ENCODE peak calls at places on chromosome 7, in seven cellular contexts. V, F, Q, U, C, R and X are unnamed samples. For H4K20me1, the result is how much of the 10 kb centered on the place peaks cover.

GRCh38 chr7:137694405-137694804 is 152.4 kb downstream of the DGKI start:
- DNase-seq in V (no peak), U (no peak), C (peak), R (no peak), F (no peak), Q (no peak), X (peak)

GRCh38 chr7:155870334-155871180 is 58.3 kb upstream of the SHH start:
- DNase-seq in R (no peak), V (no peak), Q (no peak), C (no peak), U (no peak), F (no peak), X (no peak)

GRCh38 chr7:135943266-135943889 is 33.8 kb downstream of the MTPN start:
- DNase-seq in C (no peak), U (no peak), R (no peak), V (no peak), Q (no peak), F (peak), X (no peak)

GRCh38 chr7:41247128-41247865 is 455.6 kb downstream of the INHBA start:
- DNase-seq in V (peak), F (no peak), R (no peak), Q (no peak), U (no peak), C (no peak), X (peak)

GRCh38 chr7:70696139-70696782 is 435.7 kb upstream of the GALNT17 start:
- DNase-seq in F (no peak), C (no peak), V (no peak), U (peak), R (no peak), Q (no peak), X (peak)

GRCh38 chr7:140623995-140624902 is 16.4 kb downstream of the DENND2A start:
- DNase-seq in C (no peak), V (no peak), Q (no peak), R (no peak), U (no peak), F (no peak), X (peak)

GRCh38 chr7:75621124-75621523 is 117.6 kb downstream of the HIP1 start:
- DNase-seq in U (no peak), R (no peak), V (no peak), F (no peak), C (peak), Q (no peak), X (no peak)

GRCh38 chr7:101402081-101402779 is 39.6 kb downstream of the COL26A1 start:
- DNase-seq in F (no peak), V (no peak), R (no peak), C (no peak), Q (peak), U (peak), X (peak)

GRCh38 chr7:26930845-26931244 is 66.5 kb upstream of the SKAP2 start:
- DNase-seq in C (no peak), R (no peak), U (no peak), Q (no peak), F (no peak), V (no peak), X (no peak)

GRCh38 chr7:17009007-17009719 is 127.4 kb upstream of the AGR3 start:
- DNase-seq in V (peak), F (peak), U (no peak), R (peak), C (no peak), Q (no peak), X (peak)

GRCh38 chr7:111132833-111133232 is 41.9 kb downstream of the LRRN3 start:
- DNase-seq in C (no peak), V (peak), U (no peak), F (no peak), Q (no peak), R (no peak), X (peak)

GRCh38 chr7:114944742-114945625 is 23.1 kb downstream of the MDFIC start:
- DNase-seq in C (no peak), Q (no peak), R (no peak), U (no peak), V (no peak), F (no peak), X (peak)

GRCh38 chr7:39386718-39387117 is 179.5 kb upstream of the YAE1 start:
- DNase-seq in V (no peak), R (no peak), F (peak), Q (no peak), C (no peak), U (no peak), X (no peak)

GRCh38 chr7:50068850-50069551 is 24.0 kb downstream of the ZPBP start:
- DNase-seq in V (peak), R (no peak), U (no peak), C (peak), Q (no peak), F (no peak), X (no peak)

GRCh38 chr7:29386196-29386765 is 177.4 kb upstream of the PRR15 start:
- DNase-seq in V (no peak), Q (no peak), C (no peak), U (no peak), F (no peak), R (no peak), X (no peak)

GRCh38 chr7:18308938-18309337 is 186.6 kb upstream of the HDAC9 start:
- DNase-seq in F (no peak), V (no peak), R (no peak), Q (no peak), C (no peak), U (no peak), X (no peak)

GRCh38 chr7:154950992-154951391 is 51.9 kb downstream of the PAXIP1 start:
- DNase-seq in V (no peak), C (no peak), F (no peak), Q (no peak), R (peak), U (no peak), X (no peak)

GRCh38 chr7:23696916-23697441 is 13.0 kb upstream of the STK31 start:
- DNase-seq in U (peak), Q (peak), C (no peak), R (peak), F (peak), V (peak), X (peak)

GRCh38 chr7:158771-159170 is 33.6 kb upstream of the FAM20C start:
- DNase-seq in Q (no peak), V (no peak), F (no peak), U (no peak), C (no peak), R (no peak), X (no peak)

GRCh38 chr7:28739826-28740225 is 218.3 kb downstream of the TRIL start:
- DNase-seq in C (no peak), U (no peak), Q (no peak), F (no peak), R (no peak), V (no peak), X (no peak)

GRCh38 chr7:90092467-90092866 is 61.8 kb upstream of the STEAP1 start:
- DNase-seq in C (no peak), R (no peak), V (no peak), U (no peak), Q (no peak), F (no peak), X (no peak)

GRCh38 chr7:69436944-69437343 is 161.3 kb upstream of the AUTS2 start:
- DNase-seq in F (no peak), V (no peak), C (no peak), U (no peak), R (no peak), Q (no peak), X (no peak)

GRCh38 chr7:36366005-36366583 is 23.6 kb upstream of the ANLN start:
- DNase-seq in V (no peak), C (no peak), F (no peak), U (no peak), Q (no peak), R (no peak), X (no peak)

GRCh38 chr7:16609842-16610450 is 35.6 kb downstream of the ANKMY2 start:
- DNase-seq in U (no peak), V (no peak), C (no peak), R (peak), F (no peak), Q (no peak), X (no peak)

GRCh38 chr7:36896418-36896817 is 172.1 kb upstream of the AOAH start:
- DNase-seq in V (no peak), R (no peak), F (no peak), U (no peak), C (no peak), Q (no peak), X (no peak)

GRCh38 chr7:158740013-158740656 is 35.5 kb upstream of the NCAPG2 start:
- DNase-seq in C (no peak), V (no peak), R (no peak), U (no peak), F (peak), Q (no peak), X (peak)

GRCh38 chr7:25389489-25390106 is 161.3 kb upstream of the NPVF start:
- DNase-seq in U (peak), C (peak), F (peak), Q (no peak), R (peak), V (peak), X (peak)

GRCh38 chr7:76354516-76354915 is 4.3 kb downstream of the YWHAG start:
- DNase-seq in F (peak), C (no peak), V (no peak), U (no peak), Q (no peak), R (no peak), X (no peak)

GRCh38 chr7:128757203-128757602 is 18.0 kb downstream of the CALU start:
- DNase-seq in R (no peak), U (no peak), C (no peak), F (no peak), Q (no peak), V (no peak), X (no peak)

GRCh38 chr7:113404245-113404644 is 285.9 kb upstream of the SMIM30 start:
- DNase-seq in F (peak), U (peak), R (peak), C (no peak), Q (peak), V (peak), X (no peak)

GRCh38 chr7:29457565-29457971 is 106.1 kb upstream of the PRR15 start:
- DNase-seq in C (no peak), V (no peak), Q (no peak), R (no peak), U (no peak), F (no peak), X (no peak)

GRCh38 chr7:140542226-140542625 is 62.9 kb upstream of the MKRN1 start:
- DNase-seq in F (no peak), U (no peak), C (no peak), R (no peak), V (no peak), Q (no peak), X (peak)

DNA sequence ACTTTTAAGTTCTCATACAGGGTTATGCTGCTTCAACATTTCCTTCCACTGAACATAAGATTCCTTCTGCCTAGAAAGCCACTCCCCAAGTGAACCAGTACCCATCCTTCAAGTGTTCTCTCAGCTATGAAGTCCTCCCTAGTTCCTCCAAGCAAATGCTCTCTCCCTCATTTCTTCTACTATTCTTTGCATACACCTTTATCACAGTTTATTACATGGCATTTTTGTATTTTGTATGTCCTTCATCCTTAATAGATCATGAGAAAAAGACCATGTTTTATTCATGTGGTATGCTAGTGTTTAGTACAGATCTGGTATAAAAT is 1.9 kb downstream of the SYPL1 start:
- DNase-seq in Q (no peak), R (no peak), V (no peak), F (peak), C (no peak), U (no peak), X (no peak)
- H4K20me1 ChIP-seq in Q (under half), R (under half), V (under half), F (under half), C (under half), U (half or more), X (under half)

GRCh38 chr7:44490351-44491200 is at the start of gene NUDCD3:
- DNase-seq in R (peak), F (peak), C (peak), V (peak), Q (peak), U (peak), X (peak)
- TF ChIP-seq RAD21 in R (peak), F (no peak), C (no peak), V (no peak), Q (no peak), U (no peak), X (no peak)

DNA sequence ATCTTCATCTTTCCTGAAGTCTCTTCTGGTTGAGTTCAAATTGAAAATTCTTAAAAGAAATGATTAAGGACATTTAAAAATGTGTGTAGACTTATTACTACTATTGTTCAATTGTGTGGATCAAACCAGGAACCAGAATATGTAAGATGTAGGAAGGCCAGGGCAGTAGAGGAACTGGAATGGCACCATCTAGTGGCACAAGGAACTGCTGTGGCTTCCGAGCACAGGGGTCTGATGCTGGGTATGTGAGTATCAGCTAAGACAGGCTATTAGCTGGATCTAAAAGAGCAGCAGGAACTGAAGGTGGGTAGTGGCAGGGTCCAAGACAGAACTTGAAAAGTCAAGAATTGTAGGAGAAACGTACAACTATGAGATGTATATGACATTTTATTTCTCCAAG is 247.3 kb downstream of the SEMA3A start:
- DNase-seq in U (peak), Q (peak), V (peak), F (peak), C (no peak), R (peak), X (no peak)
- H4K20me1 ChIP-seq in U (under half), Q (under half), V (under half), F (under half), C (under half), R (under half), X (under half)

GRCh38 chr7:157690833-157691382 is 354.1 kb downstream of the DNAJB6 start:
- DNase-seq in C (no peak), V (peak), U (peak), Q (no peak), R (peak), F (no peak), X (no peak)
- TF ChIP-seq RAD21 in C (no peak), V (no peak), U (no peak), Q (no peak), R (no peak), F (no peak), X (no peak)

GRCh38 chr7:52500796-52501195 is 534.6 kb upstream of the POM121L12 start:
- DNase-seq in V (no peak), F (no peak), U (no peak), R (no peak), Q (no peak), C (no peak), X (no peak)

GRCh38 chr7:52502281-52502680 is 533.2 kb upstream of the POM121L12 start:
- DNase-seq in F (no peak), U (no peak), V (no peak), Q (no peak), C (no peak), R (no peak), X (no peak)

GRCh38 chr7:52498319-52498718 is 537.1 kb upstream of the POM121L12 start:
- DNase-seq in C (no peak), U (no peak), F (no peak), R (no peak), V (no peak), Q (no peak), X (no peak)

GRCh38 chr7:52504546-52504945 is 530.9 kb upstream of the POM121L12 start:
- DNase-seq in F (no peak), V (no peak), R (no peak), Q (no peak), U (no peak), C (no peak), X (no peak)

DNA sequence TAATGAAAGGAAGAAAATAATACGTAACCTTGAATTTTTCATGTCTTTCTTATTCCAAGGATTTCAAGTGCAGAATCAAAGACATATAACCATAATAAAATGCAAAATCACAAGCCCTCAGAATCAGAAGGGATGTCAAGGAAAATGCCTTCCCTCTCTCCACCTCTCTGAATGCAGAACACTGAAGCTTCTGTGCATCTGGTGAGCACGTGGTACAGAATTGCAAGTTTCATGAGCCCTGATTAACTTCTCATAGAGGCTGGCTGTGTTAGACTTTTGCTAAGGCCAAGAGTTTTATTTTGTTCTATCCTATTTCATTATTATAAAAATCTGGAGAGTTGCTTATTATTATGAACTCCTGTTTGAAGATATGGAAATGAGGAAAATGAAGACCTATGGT is 533.7 kb upstream of the POM121L12 start:
- DNase-seq in V (no peak), R (no peak), F (no peak), U (no peak), C (no peak), Q (no peak), X (no peak)
- H4K20me1 ChIP-seq in V (under half), R (under half), F (under half), U (under half), C (under half), Q (under half), X (under half)

DNA sequence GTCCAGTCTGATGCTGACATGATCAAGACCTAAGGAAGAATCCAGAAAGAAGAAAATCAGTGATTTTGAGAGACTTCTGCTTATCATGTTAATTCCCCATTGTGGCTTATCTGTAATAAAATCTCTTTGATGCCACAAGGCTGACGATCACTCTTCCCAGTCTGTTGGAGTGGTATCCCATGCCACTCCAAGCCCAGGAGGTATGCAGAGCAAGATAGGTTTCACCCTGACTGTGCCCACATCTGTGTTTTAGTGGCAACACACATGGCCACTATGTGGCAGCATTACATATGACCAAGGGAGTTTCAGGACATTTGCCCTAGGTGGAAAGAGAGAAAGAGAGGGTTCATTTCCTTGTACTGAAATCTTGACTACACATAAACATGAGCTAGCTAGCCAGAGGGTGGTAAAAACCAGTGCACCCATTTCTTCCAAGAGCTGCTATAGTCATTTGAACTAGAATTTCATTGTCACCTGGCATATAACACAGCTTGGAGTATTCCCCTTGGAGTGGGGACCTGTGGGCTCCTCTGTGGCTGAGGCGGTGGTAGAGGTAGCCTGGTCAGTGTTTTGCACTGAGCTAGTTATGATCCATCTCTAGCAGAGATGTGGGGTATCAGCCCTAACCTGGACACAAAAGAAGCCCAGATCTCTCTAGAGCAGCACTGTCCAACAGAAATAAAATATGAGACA is 20.8 kb downstream of the LAMB4 start:
- DNase-seq in R (peak), Q (no peak), F (no peak), C (no peak), U (peak), V (peak), X (no peak)
- TF ChIP-seq RAD21 in R (no peak), Q (peak), F (peak), C (peak), U (peak), V (peak), X (no peak)

GRCh38 chr7:116219288-116219687 is 8.9 kb downstream of the TES start:
- DNase-seq in Q (no peak), C (no peak), F (no peak), V (no peak), U (no peak), R (no peak), X (no peak)
- H4K20me1 ChIP-seq in Q (under half), C (under half), F (under half), V (under half), U (under half), R (under half), X (under half)

GRCh38 chr7:133873631-133874030 is 253.5 kb upstream of the LRGUK start:
- DNase-seq in U (no peak), F (no peak), R (no peak), Q (no peak), C (no peak), V (no peak), X (peak)
- TF ChIP-seq RAD21 in U (no peak), F (no peak), R (no peak), Q (no peak), C (no peak), V (no peak), X (no peak)

GRCh38 chr7:55036958-55037357 is 18.1 kb downstream of the EGFR start:
- DNase-seq in V (no peak), Q (no peak), R (no peak), C (no peak), F (no peak), U (peak), X (no peak)

GRCh38 chr7:55033241-55033846 is 14.5 kb downstream of the EGFR start:
- DNase-seq in V (no peak), R (no peak), C (no peak), U (no peak), F (no peak), Q (no peak), X (no peak)

GRCh38 chr7:55031075-55031474 is 12.3 kb downstream of the EGFR start:
- DNase-seq in U (no peak), C (no peak), F (no peak), Q (no peak), R (peak), V (no peak), X (no peak)

GRCh38 chr7:55032069-55032699 is 13.4 kb downstream of the EGFR start:
- DNase-seq in Q (no peak), R (no peak), U (no peak), V (no peak), F (no peak), C (no peak), X (no peak)

DNA sequence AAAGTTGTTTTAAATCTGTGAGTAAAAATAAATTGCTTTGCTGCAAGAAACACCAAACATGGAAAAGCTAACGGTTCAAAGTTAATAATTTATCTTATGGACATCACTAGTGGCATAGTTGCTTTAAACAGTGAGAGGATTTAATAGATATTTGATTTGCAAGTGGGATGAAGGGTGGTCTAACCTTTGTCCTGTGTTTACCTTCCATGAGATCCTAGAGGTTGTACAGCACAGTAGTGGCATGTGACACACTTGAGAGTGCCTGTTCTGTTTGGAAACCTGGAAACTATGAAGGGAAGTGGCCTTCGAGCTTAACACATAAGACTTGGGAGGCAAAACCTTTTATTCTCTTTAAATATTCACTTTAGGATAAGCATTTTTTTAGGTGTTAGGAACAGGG is 16.0 kb downstream of the EGFR start:
- DNase-seq in U (no peak), F (no peak), C (no peak), V (no peak), Q (no peak), R (peak), X (no peak)
- H4K20me1 ChIP-seq in U (half or more), F (under half), C (under half), V (under half), Q (under half), R (under half), X (half or more)